ENCODE peak calls at places on chromosomes 11 and 22, in four cellular contexts. One of them, this sample, is unnamed.

GRCh38 chr22:39097098-39098020 is at the start of gene APOBEC3H:
- DNase-seq in MCF 10A: peak; percentile 92
- DNase-seq in cardiac muscle cell: peak; percentile 24
- DNase-seq in lung: peak; percentile 31
- DNase-seq in this sample: peak; percentile 75

GRCh38 chr11:126669416-126669815 is 313.9 kb downstream of the ST3GAL4 start:
- DNase-seq in MCF 10A: no peak
- DNase-seq in cardiac muscle cell: no peak
- DNase-seq in lung: no peak
- DNase-seq in this sample: no peak

GRCh38 chr11:70788247-70789022 is 390.1 kb downstream of the CTTN start:
- DNase-seq in MCF 10A: peak; percentile 66
- DNase-seq in cardiac muscle cell: no peak
- DNase-seq in lung: no peak
- DNase-seq in this sample: peak; percentile 87

GRCh38 chr11:26704249-26704648 is 17.6 kb downstream of the SLC5A12 start:
- DNase-seq in MCF 10A: no peak
- DNase-seq in cardiac muscle cell: no peak
- DNase-seq in lung: no peak
- DNase-seq in this sample: no peak

GRCh38 chr11:111840143-111840542 is 31.2 kb downstream of the ALG9 start:
- DNase-seq in MCF 10A: no peak
- DNase-seq in cardiac muscle cell: no peak
- DNase-seq in lung: no peak
- DNase-seq in this sample: no peak

GRCh38 chr11:66368484-66368883 is 3.1 kb downstream of the SLC29A2 start:
- DNase-seq in MCF 10A: no peak
- DNase-seq in cardiac muscle cell: no peak
- DNase-seq in lung: no peak
- DNase-seq in this sample: no peak

GRCh38 chr22:18113680-18114394 is 3.2 kb downstream of the TUBA8 start:
- DNase-seq in MCF 10A: no peak
- DNase-seq in cardiac muscle cell: no peak
- DNase-seq in lung: no peak
- DNase-seq in this sample: no peak

GRCh38 chr11:122235615-122236014 is 119.6 kb upstream of the BLID start:
- DNase-seq in MCF 10A: peak; percentile 80
- DNase-seq in cardiac muscle cell: peak; percentile 12
- DNase-seq in lung: peak; percentile 40
- DNase-seq in this sample: peak; percentile 65

GRCh38 chr11:67300256-67300755 is 3.0 kb upstream of the SSH3 start:
- DNase-seq in MCF 10A: no peak
- DNase-seq in cardiac muscle cell: no peak
- DNase-seq in lung: no peak
- DNase-seq in this sample: no peak

GRCh38 chr22:19940536-19941364 is 822 bp upstream of the COMT start:
- DNase-seq in MCF 10A: no peak
- DNase-seq in cardiac muscle cell: no peak
- DNase-seq in lung: no peak
- DNase-seq in this sample: no peak

GRCh38 chr11:9180784-9181183 is 84.4 kb downstream of the DENND5A start:
- DNase-seq in MCF 10A: peak; percentile 21
- DNase-seq in cardiac muscle cell: no peak
- DNase-seq in lung: no peak
- DNase-seq in this sample: no peak

GRCh38 chr22:48204296-48204695 is 1441.8 kb downstream of the TBC1D22A start:
- DNase-seq in MCF 10A: no peak
- DNase-seq in cardiac muscle cell: no peak
- DNase-seq in lung: no peak
- DNase-seq in this sample: no peak

GRCh38 chr22:23126165-23127054 is 15.4 kb downstream of the RSPH14 start:
- DNase-seq in MCF 10A: no peak
- DNase-seq in cardiac muscle cell: no peak
- DNase-seq in lung: no peak
- DNase-seq in this sample: no peak

GRCh38 chr11:101860694-101861371 is 54.0 kb upstream of the CEP126 start:
- DNase-seq in MCF 10A: peak; percentile 67
- DNase-seq in cardiac muscle cell: peak; percentile 89
- DNase-seq in lung: peak; percentile 46
- DNase-seq in this sample: peak; percentile 68

GRCh38 chr22:22833488-22833887 is 54.1 kb upstream of the IGLL5 start:
- DNase-seq in MCF 10A: no peak
- DNase-seq in cardiac muscle cell: no peak
- DNase-seq in lung: no peak
- DNase-seq in this sample: no peak

GRCh38 chr22:20798974-20799373 is 25.1 kb downstream of the SERPIND1 start:
- DNase-seq in MCF 10A: no peak
- DNase-seq in cardiac muscle cell: no peak
- DNase-seq in lung: no peak
- DNase-seq in this sample: no peak

GRCh38 chr11:13278620-13279486 is 1.3 kb downstream of the BMAL1 start:
- DNase-seq in MCF 10A: peak; percentile 23
- DNase-seq in cardiac muscle cell: peak; percentile 31
- DNase-seq in lung: no peak
- DNase-seq in this sample: peak; percentile 22

GRCh38 chr11:27717801-27718229 is 17.6 kb upstream of the BDNF start:
- DNase-seq in MCF 10A: no peak
- DNase-seq in cardiac muscle cell: no peak
- DNase-seq in lung: no peak
- DNase-seq in this sample: no peak

GRCh38 chr22:19761500-19762314 is 1.1 kb downstream of the TBX1 start:
- DNase-seq in MCF 10A: no peak
- DNase-seq in cardiac muscle cell: peak; percentile 51
- DNase-seq in lung: no peak
- DNase-seq in this sample: peak; percentile 68

GRCh38 chr11:35003658-35004057 is 87.2 kb downstream of the PDHX start:
- DNase-seq in MCF 10A: no peak
- DNase-seq in cardiac muscle cell: no peak
- DNase-seq in lung: no peak
- DNase-seq in this sample: no peak

GRCh38 chr11:122920579-122920978 is 38.0 kb downstream of the JHY start:
- DNase-seq in MCF 10A: no peak
- DNase-seq in cardiac muscle cell: no peak
- DNase-seq in lung: peak; percentile 49
- DNase-seq in this sample: no peak

GRCh38 chr11:34339149-34340064 is 18.4 kb downstream of the ABTB2 start:
- DNase-seq in MCF 10A: no peak
- DNase-seq in cardiac muscle cell: no peak
- DNase-seq in lung: no peak
- DNase-seq in this sample: no peak

GRCh38 chr22:16968218-16968595 is 39.8 kb downstream of the GAB4 start:
- DNase-seq in MCF 10A: no peak
- DNase-seq in cardiac muscle cell: no peak
- DNase-seq in lung: peak; percentile 18
- DNase-seq in this sample: no peak

GRCh38 chr11:68471360-68472340 is 11.1 kb downstream of the PPP6R3 start:
- DNase-seq in MCF 10A: peak; percentile 63
- DNase-seq in cardiac muscle cell: no peak
- DNase-seq in lung: no peak
- DNase-seq in this sample: peak; percentile 52

GRCh38 chr11:82546556-82547162 is 187.0 kb downstream of the FAM181B start:
- DNase-seq in MCF 10A: peak; percentile 33
- DNase-seq in cardiac muscle cell: peak; percentile 2
- DNase-seq in lung: no peak
- DNase-seq in this sample: peak; percentile 56

GRCh38 chr11:132365650-132366049 is 995.2 kb downstream of the NTM start:
- DNase-seq in MCF 10A: no peak
- DNase-seq in cardiac muscle cell: no peak
- DNase-seq in lung: no peak
- DNase-seq in this sample: no peak

GRCh38 chr11:4626207-4627105 is 10.8 kb upstream of the OR51D1 start:
- DNase-seq in MCF 10A: peak; percentile 88
- DNase-seq in cardiac muscle cell: peak; percentile 89
- DNase-seq in lung: peak; percentile 46
- DNase-seq in this sample: peak; percentile 85

GRCh38 chr22:24986816-24987215 is 34.3 kb downstream of the KIAA1671 start:
- DNase-seq in MCF 10A: no peak
- DNase-seq in cardiac muscle cell: no peak
- DNase-seq in lung: no peak
- DNase-seq in this sample: no peak

GRCh38 chr11:104095791-104096190 is 59.4 kb downstream of the DDI1 start:
- DNase-seq in MCF 10A: no peak
- DNase-seq in cardiac muscle cell: no peak
- DNase-seq in lung: no peak
- DNase-seq in this sample: no peak
- TF ChIP-seq CTCF in MCF 10A: no peak
- TF ChIP-seq CTCF in cardiac muscle cell: peak; percentile 2
- TF ChIP-seq CTCF in lung: no peak
- TF ChIP-seq CTCF in this sample: no peak

GRCh38 chr11:30049214-30049613 is 32.4 kb upstream of the KCNA4 start:
- DNase-seq in MCF 10A: no peak
- DNase-seq in cardiac muscle cell: peak; percentile 11
- DNase-seq in lung: no peak
- DNase-seq in this sample: no peak

GRCh38 chr11:30041171-30041570 is 24.3 kb upstream of the KCNA4 start:
- DNase-seq in MCF 10A: no peak
- DNase-seq in cardiac muscle cell: no peak
- DNase-seq in lung: no peak
- DNase-seq in this sample: no peak

GRCh38 chr11:30045144-30045543 is 28.3 kb upstream of the KCNA4 start:
- DNase-seq in MCF 10A: no peak
- DNase-seq in cardiac muscle cell: no peak
- DNase-seq in lung: no peak
- DNase-seq in this sample: no peak

GRCh38 chr11:30046211-30046945 is 29.5 kb upstream of the KCNA4 start:
- DNase-seq in MCF 10A: no peak
- DNase-seq in cardiac muscle cell: no peak
- DNase-seq in lung: no peak
- DNase-seq in this sample: no peak
- TF ChIP-seq CTCF in MCF 10A: no peak
- TF ChIP-seq CTCF in cardiac muscle cell: no peak
- TF ChIP-seq CTCF in lung: no peak
- TF ChIP-seq CTCF in this sample: no peak

GRCh38 chr22:46827072-46827780 is 64.8 kb downstream of the TBC1D22A start:
- DNase-seq in MCF 10A: no peak
- DNase-seq in cardiac muscle cell: peak; percentile 23
- DNase-seq in lung: no peak
- DNase-seq in this sample: no peak
- TF ChIP-seq CTCF in MCF 10A: no peak
- TF ChIP-seq CTCF in cardiac muscle cell: no peak
- TF ChIP-seq CTCF in lung: no peak
- TF ChIP-seq CTCF in this sample: no peak

GRCh38 chr11:128507936-128508335 is 79.4 kb downstream of the ETS1 start:
- DNase-seq in MCF 10A: no peak
- DNase-seq in cardiac muscle cell: no peak
- DNase-seq in lung: no peak
- DNase-seq in this sample: no peak

GRCh38 chr11:128505449-128506058 is 81.8 kb downstream of the ETS1 start:
- DNase-seq in MCF 10A: no peak
- DNase-seq in cardiac muscle cell: no peak
- DNase-seq in lung: no peak
- DNase-seq in this sample: no peak

GRCh38 chr11:128504489-128504888 is 82.9 kb downstream of the ETS1 start:
- DNase-seq in MCF 10A: no peak
- DNase-seq in cardiac muscle cell: no peak
- DNase-seq in lung: no peak
- DNase-seq in this sample: no peak

GRCh38 chr11:128506999-128507591 is 80.3 kb downstream of the ETS1 start:
- DNase-seq in MCF 10A: peak; percentile 88
- DNase-seq in cardiac muscle cell: no peak
- DNase-seq in lung: peak; percentile 77
- DNase-seq in this sample: peak; percentile 92

DNA sequence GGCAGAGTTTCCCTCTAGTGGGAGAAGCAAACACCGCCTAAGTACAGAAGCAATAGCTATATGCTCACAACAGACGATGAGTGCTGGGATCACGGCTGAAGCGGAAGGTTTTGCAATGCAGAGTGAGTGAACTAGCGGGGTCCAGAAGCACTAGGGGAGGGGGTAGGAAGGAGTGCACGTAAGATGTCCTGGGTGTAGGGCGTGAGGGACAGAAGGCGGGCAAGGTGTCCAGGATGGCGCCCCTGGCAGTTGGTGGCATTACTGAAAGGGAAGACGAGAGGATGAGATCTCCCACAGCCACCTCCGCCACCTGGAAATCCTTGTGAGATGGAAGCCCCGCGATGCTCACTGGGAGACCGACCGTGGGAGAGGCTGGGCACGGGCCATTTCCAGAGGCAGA is 81.0 kb downstream of the ETS1 start:
- DNase-seq in MCF 10A: no peak
- DNase-seq in cardiac muscle cell: no peak
- DNase-seq in lung: no peak
- DNase-seq in this sample: no peak
- TF ChIP-seq CTCF in MCF 10A: no peak
- TF ChIP-seq CTCF in cardiac muscle cell: no peak
- TF ChIP-seq CTCF in lung: no peak
- TF ChIP-seq CTCF in this sample: no peak

GRCh38 chr11:83831929-83832328 is 545.8 kb upstream of the CCDC90B start:
- DNase-seq in MCF 10A: no peak
- DNase-seq in cardiac muscle cell: no peak
- DNase-seq in lung: no peak
- DNase-seq in this sample: no peak

GRCh38 chr11:83840326-83840725 is 554.2 kb upstream of the CCDC90B start:
- DNase-seq in MCF 10A: no peak
- DNase-seq in cardiac muscle cell: no peak
- DNase-seq in lung: no peak
- DNase-seq in this sample: no peak

GRCh38 chr11:83835423-83835822 is 549.3 kb upstream of the CCDC90B start:
- DNase-seq in MCF 10A: no peak
- DNase-seq in cardiac muscle cell: no peak
- DNase-seq in lung: no peak
- DNase-seq in this sample: no peak

DNA sequence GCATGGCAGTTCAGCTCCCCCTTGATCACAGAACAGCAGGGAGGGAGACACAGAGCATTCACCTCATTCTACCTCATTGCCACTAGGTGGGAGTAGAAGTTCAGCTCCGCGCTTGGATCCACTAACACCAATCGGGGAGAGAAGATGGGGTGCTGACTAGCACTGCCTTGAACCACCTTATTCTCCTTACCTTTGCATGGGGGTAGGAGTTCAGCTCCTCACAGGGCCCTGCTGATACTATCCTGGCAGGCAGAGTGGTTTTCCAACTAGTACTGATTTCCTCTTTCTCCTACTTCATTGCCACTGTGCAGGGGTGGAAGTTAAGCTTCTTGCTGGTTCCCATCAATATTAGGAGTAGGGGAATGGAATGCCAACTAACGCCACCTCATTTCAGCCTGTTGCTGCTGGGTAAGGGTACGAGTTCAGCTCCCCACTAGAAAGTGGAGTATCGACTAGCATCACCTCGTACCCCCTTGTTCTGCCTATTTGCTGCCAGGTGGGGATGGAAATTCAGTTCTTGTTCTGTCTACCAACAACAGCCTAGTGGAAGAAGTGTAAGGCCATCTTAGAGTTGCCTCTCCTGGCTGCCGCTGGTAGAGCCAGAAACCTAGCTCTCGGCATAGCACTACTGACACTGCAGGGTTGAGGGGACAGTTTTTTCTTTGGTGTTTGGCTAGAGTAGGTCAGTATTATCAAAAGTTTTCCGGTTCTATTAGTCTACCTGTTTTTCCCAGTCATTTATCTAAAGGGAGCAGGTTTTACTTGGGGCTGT is 550.9 kb upstream of the CCDC90B start:
- DNase-seq in MCF 10A: peak; percentile 53
- DNase-seq in cardiac muscle cell: peak; percentile 70
- DNase-seq in lung: peak; percentile 30
- DNase-seq in this sample: peak; percentile 59
- TF ChIP-seq CTCF in MCF 10A: peak; percentile 58
- TF ChIP-seq CTCF in cardiac muscle cell: peak; percentile 79
- TF ChIP-seq CTCF in lung: peak; percentile 21
- TF ChIP-seq CTCF in this sample: peak; percentile 74

This sample was measured in epithelial cell of esophagus.